ENCODE peak calls at places on chromosomes 6 and 20, in seven cellular contexts. B is GM23248; J is effector memory CD4-positive, alpha-beta T cell; D is right atrium auricular region; E is SJSA1; S is PC-9; Y is H9. K is an unnamed sample.

GRCh38 chr6:44933113-44933512 is 395.0 kb upstream of the RUNX2 start:
- DNase-seq in B (no peak), J (no peak), D (no peak), E (no peak), S (no peak), Y (no peak), K (no peak)

GRCh38 chr20:9408422-9409300 is 105.7 kb upstream of the LAMP5 start:
- DNase-seq in B (peak), J (no peak), D (no peak), E (no peak), S (no peak), Y (no peak), K (no peak)

GRCh38 chr20:3251806-3252205 is 12.8 kb upstream of the SLC4A11 start:
- DNase-seq in B (peak), J (no peak), D (no peak), E (no peak), S (no peak), Y (no peak), K (no peak)

GRCh38 chr6:54737247-54737646 is 109.3 kb upstream of the FAM83B start:
- DNase-seq in B (peak), J (no peak), D (no peak), E (no peak), S (no peak), Y (peak), K (no peak)

GRCh38 chr6:50819906-50820589 is 1.4 kb downstream of the TFAP2B start:
- DNase-seq in B (peak), J (no peak), D (no peak), E (no peak), S (no peak), Y (peak), K (no peak)

GRCh38 chr20:37398750-37399621 is 53.0 kb downstream of the SRC start:
- DNase-seq in B (peak), J (no peak), D (no peak), E (no peak), S (no peak), Y (no peak), K (no peak)

GRCh38 chr6:28212510-28213212 is 12.4 kb upstream of the ZSCAN9 start:
- DNase-seq in B (peak), J (no peak), D (no peak), E (peak), S (peak), Y (peak), K (peak)

GRCh38 chr6:161429921-161430490 is 156.1 kb upstream of the AGPAT4 start:
- DNase-seq in B (no peak), J (no peak), D (no peak), E (no peak), S (no peak), Y (no peak), K (peak)

GRCh38 chr6:11425876-11426275 is 111.7 kb upstream of the TMEM170B start:
- DNase-seq in B (no peak), J (no peak), D (no peak), E (no peak), S (no peak), Y (no peak), K (no peak)

GRCh38 chr20:64266988-64267387 is 11.4 kb downstream of the PCMTD2 start:
- DNase-seq in B (no peak), J (no peak), D (no peak), E (no peak), S (no peak), Y (no peak), K (no peak)

GRCh38 chr6:149855040-149855654 is 9.0 kb downstream of the LRP11 start:
- DNase-seq in B (peak), J (no peak), D (no peak), E (peak), S (peak), Y (no peak), K (peak)

GRCh38 chr6:44563397-44563796 is 175.9 kb downstream of the CDC5L start:
- DNase-seq in B (peak), J (no peak), D (peak), E (peak), S (no peak), Y (no peak), K (no peak)

GRCh38 chr6:34110610-34111009 is 35.3 kb downstream of the GRM4 start:
- DNase-seq in B (no peak), J (no peak), D (no peak), E (no peak), S (no peak), Y (no peak), K (no peak)

GRCh38 chr6:131014080-131014776 is 48.8 kb downstream of the EPB41L2 start:
- DNase-seq in B (no peak), J (no peak), D (no peak), E (no peak), S (no peak), Y (no peak), K (no peak)

GRCh38 chr6:45419574-45420082 is 41.9 kb upstream of the SUPT3H start:
- DNase-seq in B (no peak), J (peak), D (no peak), E (peak), S (peak), Y (peak), K (peak)

GRCh38 chr6:93242049-93242448 is 177.3 kb downstream of the EPHA7 start:
- DNase-seq in B (no peak), J (no peak), D (no peak), E (no peak), S (no peak), Y (no peak), K (no peak)

GRCh38 chr20:23118144-23118543 is 32.0 kb upstream of the CD93 start:
- DNase-seq in B (no peak), J (no peak), D (no peak), E (no peak), S (no peak), Y (no peak), K (no peak)

GRCh38 chr20:54212871-54213270 is 5.0 kb downstream of the PFDN4 start:
- DNase-seq in B (peak), J (no peak), D (no peak), E (no peak), S (no peak), Y (no peak), K (no peak)

GRCh38 chr6:52568320-52568719 is 8.5 kb downstream of the TRAM2 start:
- DNase-seq in B (no peak), J (no peak), D (no peak), E (no peak), S (no peak), Y (no peak), K (no peak)

GRCh38 chr6:29005183-29005885 is at the start of gene ZNF311:
- DNase-seq in B (peak), J (no peak), D (no peak), E (no peak), S (peak), Y (no peak), K (peak)

GRCh38 chr20:59848182-59848581 is 85.3 kb downstream of the SYCP2 start:
- DNase-seq in B (no peak), J (no peak), D (no peak), E (no peak), S (no peak), Y (no peak), K (no peak)

GRCh38 chr6:15325540-15325955 is 79.7 kb downstream of the JARID2 start:
- DNase-seq in B (no peak), J (no peak), D (no peak), E (no peak), S (no peak), Y (no peak), K (no peak)

GRCh38 chr20:33516882-33517281 is 27.0 kb downstream of the CBFA2T2 start:
- DNase-seq in B (no peak), J (no peak), D (no peak), E (no peak), S (no peak), Y (no peak), K (no peak)

GRCh38 chr6:23306251-23306950 is 737.0 kb downstream of the HDGFL1 start:
- DNase-seq in B (no peak), J (no peak), D (no peak), E (no peak), S (no peak), Y (no peak), K (no peak)

GRCh38 chr6:28922841-28923317 is 906 bp downstream of the TRIM27 start:
- DNase-seq in B (peak), J (peak), D (no peak), E (peak), S (no peak), Y (no peak), K (no peak)

GRCh38 chr20:23634985-23635767 is 2.6 kb downstream of the CST3 start:
- DNase-seq in B (peak), J (no peak), D (no peak), E (no peak), S (no peak), Y (no peak), K (no peak)

DNA sequence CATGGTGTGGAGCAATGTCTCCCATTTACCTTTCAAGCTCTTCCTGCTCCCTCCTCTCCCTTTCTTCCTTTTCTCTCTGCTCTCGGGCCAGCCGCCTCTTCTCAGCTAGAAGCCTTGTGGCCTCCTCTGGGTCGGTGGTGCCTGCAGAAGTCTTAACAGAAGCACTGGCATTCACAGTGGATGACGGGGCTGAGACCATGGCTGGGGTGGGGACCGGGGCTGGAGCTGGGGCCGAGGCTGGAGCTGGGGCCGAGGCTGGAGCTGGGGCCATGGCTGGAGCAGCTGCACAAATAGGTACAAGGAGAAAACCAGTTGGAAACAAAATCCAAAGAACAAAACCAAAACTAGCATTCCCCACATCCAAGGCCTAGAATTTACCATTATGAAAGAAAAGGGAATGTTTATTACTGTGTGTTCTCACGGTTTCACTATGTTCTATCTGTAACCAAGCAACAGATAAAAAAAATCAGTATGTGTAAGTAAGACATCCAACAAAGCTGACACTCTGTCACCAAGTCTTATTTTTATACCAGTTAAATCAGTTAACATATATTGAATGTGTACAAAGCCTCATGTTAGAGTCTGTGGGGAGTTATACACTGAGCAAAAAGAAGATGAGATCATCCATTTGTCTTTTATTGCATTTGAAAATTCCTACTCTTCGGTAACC is 72.9 kb upstream of the BCLAF1 start:
- DNase-seq in B (no peak), J (no peak), D (no peak), E (no peak), S (no peak), Y (no peak), K (no peak)
- H3K27ac ChIP-seq in B (no peak), J (no peak), D (no peak), E (no peak), S (no peak), Y (no peak), K (no peak)

DNA sequence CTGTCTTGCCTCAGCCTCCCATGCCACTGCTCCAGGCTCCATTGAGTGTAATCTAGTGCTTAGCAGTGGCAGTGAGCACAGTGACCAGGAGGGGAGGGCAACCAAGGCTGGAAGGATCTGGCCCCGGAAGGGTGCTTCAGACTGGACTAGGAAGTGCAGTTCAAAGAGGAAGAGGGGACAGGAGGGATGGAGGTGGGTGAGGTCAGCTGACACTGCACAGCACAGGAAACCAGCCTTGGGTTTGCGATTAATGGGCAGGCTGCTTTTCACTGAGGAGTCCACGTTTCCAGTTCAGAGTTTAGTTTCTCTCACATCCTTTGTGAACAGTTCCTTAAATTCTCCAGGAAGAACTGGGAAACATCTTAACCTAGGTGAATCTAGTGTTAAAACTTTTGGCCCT is 47.0 kb downstream of the CDS2 start:
- DNase-seq in B (no peak), J (no peak), D (no peak), E (no peak), S (no peak), Y (no peak), K (no peak)
- H3K27ac ChIP-seq in B (no peak), J (no peak), D (peak), E (no peak), S (no peak), Y (no peak), K (no peak)

GRCh38 chr20:53177687-53178086 is 205.5 kb downstream of the TSHZ2 start:
- DNase-seq in B (no peak), J (no peak), D (no peak), E (no peak), S (no peak), Y (no peak), K (no peak)

GRCh38 chr20:53179749-53180148 is 207.6 kb downstream of the TSHZ2 start:
- DNase-seq in B (no peak), J (no peak), D (no peak), E (no peak), S (no peak), Y (no peak), K (no peak)

GRCh38 chr20:53181866-53182376 is 209.8 kb downstream of the TSHZ2 start:
- DNase-seq in B (no peak), J (no peak), D (no peak), E (no peak), S (no peak), Y (no peak), K (no peak)

GRCh38 chr20:53183181-53183580 is 211.0 kb downstream of the TSHZ2 start:
- DNase-seq in B (no peak), J (no peak), D (no peak), E (no peak), S (no peak), Y (no peak), K (no peak)

GRCh38 chr20:53180928-53181362 is 208.8 kb downstream of the TSHZ2 start:
- DNase-seq in B (no peak), J (no peak), D (no peak), E (no peak), S (no peak), Y (no peak), K (no peak)
- H3K27ac ChIP-seq in B (no peak), J (no peak), D (no peak), E (no peak), S (no peak), Y (no peak), K (no peak)

DNA sequence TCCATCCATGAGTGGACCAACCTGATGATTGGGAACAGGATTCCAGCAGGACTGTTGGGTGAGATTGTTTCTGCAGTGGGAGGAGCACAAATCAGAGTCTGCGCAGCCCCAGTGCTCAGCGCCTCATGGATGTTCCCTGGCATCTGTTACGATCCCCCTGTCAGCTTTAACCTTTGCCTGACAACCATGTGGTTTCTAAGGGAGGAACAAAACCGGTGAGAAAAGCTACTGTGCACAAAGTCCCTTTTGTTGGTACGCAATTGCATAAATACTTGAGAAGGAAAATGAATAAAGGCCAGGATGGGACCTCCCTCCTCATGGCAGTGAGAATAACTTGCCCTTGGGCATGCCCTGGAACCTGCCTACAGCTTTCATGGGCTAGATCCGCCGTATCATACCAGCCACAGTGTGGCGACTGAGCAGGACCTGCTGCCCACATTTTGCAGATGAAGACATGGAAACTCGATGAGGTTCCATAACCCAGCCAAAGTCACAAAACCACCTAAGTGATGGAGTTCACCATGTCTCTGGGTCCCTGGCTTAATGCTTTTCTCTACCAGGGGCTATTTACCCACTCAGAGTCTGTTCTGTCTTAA is 81.0 kb downstream of the RIN2 start:
- DNase-seq in B (no peak), J (no peak), D (no peak), E (no peak), S (no peak), Y (no peak), K (no peak)
- H3K27ac ChIP-seq in B (no peak), J (no peak), D (no peak), E (no peak), S (no peak), Y (no peak), K (no peak)

GRCh38 chr6:5167501-5167900 is 82.4 kb downstream of the PPP1R3G start:
- DNase-seq in B (peak), J (no peak), D (no peak), E (no peak), S (no peak), Y (no peak), K (no peak)
- H3K27ac ChIP-seq in B (no peak), J (no peak), D (no peak), E (no peak), S (no peak), Y (no peak), K (no peak)

DNA sequence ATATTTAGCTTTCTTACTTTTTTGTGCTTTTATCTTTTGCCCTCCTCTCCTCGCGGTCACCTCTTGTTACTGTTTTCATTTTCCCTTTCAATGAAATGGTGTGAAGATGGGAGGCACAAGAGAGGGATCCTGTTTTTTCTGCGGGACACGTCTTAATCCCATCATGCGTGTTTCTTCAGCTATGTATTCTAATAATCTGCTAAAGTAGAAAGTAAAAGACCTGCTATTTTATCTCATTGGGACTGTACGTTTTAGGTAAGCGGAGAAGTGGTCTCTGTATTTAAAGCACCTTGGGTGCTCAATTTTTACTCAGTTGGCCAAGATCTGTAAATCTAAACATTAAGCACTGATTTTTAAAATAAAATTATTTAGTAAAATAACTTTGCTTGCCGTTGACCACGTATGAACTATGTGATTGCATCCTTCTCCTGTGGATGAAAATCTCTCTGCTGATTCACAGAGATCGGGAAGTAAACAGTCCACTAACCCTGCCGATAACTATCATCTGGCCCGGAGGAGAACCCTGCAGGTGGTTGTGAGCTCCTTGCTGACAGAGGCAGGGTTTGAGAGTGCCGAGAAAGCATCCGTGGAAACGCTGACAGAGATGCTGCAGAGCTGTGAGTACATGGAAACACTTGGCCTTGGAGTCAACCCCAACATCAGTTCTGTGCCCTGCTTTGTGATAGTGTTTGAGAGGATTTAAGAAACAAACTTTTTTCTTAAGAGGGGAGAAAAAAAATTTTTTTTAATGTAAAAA is 751 bp downstream of the TAF8 start:
- DNase-seq in B (peak), J (no peak), D (no peak), E (no peak), S (no peak), Y (no peak), K (no peak)
- H3K27ac ChIP-seq in B (peak), J (peak), D (peak), E (peak), S (peak), Y (no peak), K (peak)

DNA sequence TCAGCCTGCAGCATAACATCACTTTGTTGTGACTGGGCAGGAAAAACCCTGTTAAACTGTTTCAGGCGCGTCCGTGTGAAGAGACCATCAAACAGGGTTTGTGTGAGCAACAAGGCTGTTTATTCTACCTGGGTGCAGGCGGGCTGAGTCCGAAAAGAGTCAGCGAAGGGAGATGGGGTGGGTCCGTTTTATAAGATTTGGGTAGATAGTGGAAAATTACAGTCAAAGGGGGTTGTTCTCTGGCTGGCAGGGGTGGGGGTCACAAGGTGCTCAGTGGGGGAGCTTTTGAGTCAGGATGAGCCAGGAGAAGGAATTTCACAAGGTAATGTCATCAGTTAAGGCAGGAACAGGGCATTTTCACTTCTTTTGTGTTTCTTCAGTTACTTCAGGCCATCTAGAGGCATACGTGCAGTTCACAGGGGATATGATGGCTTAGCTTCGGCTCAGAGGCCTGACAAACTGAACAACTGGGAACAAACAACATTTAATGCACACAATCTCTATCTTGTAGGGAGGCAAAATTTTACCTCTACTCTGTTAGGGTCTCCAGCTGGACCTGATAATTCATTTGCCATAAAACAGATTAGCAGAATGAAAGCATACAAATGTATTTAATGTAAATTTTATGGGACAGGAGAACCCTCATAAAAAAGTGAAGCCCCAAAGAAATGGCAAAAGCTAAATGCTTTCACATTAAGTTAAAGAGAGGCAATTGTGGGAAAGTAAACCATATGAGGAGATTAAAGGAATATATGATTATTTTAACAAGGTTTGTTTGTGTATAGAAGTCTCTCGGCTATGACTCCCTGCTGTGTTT is 58.3 kb upstream of the HFE start:
- DNase-seq in B (no peak), J (no peak), D (no peak), E (no peak), S (no peak), Y (peak), K (no peak)
- H3K27ac ChIP-seq in B (no peak), J (no peak), D (no peak), E (peak), S (no peak), Y (peak), K (peak)